ENCODE peak calls at places on chromosomes 1 and 21, in four cellular contexts. R is K562, B is GM12878, N is HL-60. Z is an unnamed sample.

GRCh38 chr1:15744122-15744679 is 1.9 kb downstream of the TMEM82 start:
- DNase-seq in N (no peak), R (no peak), B (no peak), Z (no peak)

GRCh38 chr1:7292033-7292681 is 478.9 kb upstream of the VAMP3 start:
- DNase-seq in B (no peak), R (no peak), N (no peak), Z (no peak)

GRCh38 chr1:232462200-232462599 is 167.7 kb downstream of the SIPA1L2 start:
- DNase-seq in N (no peak), R (no peak), B (no peak), Z (no peak)

GRCh38 chr1:201298381-201299367 is 15.4 kb downstream of the PKP1 start:
- DNase-seq in N (no peak), B (no peak), R (no peak), Z (no peak)

GRCh38 chr1:171251042-171251740 is 2.9 kb downstream of the FMO1 start:
- DNase-seq in R (no peak), N (no peak), B (no peak), Z (no peak)

GRCh38 chr1:39566441-39567137 is 10.0 kb downstream of the PABPC4 start:
- DNase-seq in R (no peak), B (no peak), N (no peak), Z (no peak)

GRCh38 chr1:60952566-60953215 is 129.7 kb upstream of the NFIA start:
- DNase-seq in B (no peak), N (no peak), R (no peak), Z (no peak)

GRCh38 chr1:212205006-212205405 is 80.2 kb upstream of the PPP2R5A start:
- DNase-seq in B (no peak), N (no peak), R (no peak), Z (no peak)

GRCh38 chr1:232423591-232423990 is 206.3 kb downstream of the SIPA1L2 start:
- DNase-seq in N (peak), B (no peak), R (no peak), Z (no peak)

GRCh38 chr1:64163972-64164371 is 39.5 kb upstream of the UBE2U start:
- DNase-seq in N (no peak), R (no peak), B (no peak), Z (no peak)

GRCh38 chr1:175013445-175013844 is 9.8 kb downstream of the MRPS14 start:
- DNase-seq in N (no peak), B (no peak), R (no peak), Z (no peak)

GRCh38 chr1:178109348-178110143 is 15.6 kb downstream of the RASAL2 start:
- DNase-seq in B (no peak), R (no peak), N (no peak), Z (no peak)

GRCh38 chr21:37535672-37536071 is 169.1 kb downstream of the DYRK1A start:
- DNase-seq in R (no peak), N (no peak), B (no peak), Z (no peak)
- TF ChIP-seq SPI1 in R (no peak), N (no peak), B (no peak), Z (no peak)

DNA sequence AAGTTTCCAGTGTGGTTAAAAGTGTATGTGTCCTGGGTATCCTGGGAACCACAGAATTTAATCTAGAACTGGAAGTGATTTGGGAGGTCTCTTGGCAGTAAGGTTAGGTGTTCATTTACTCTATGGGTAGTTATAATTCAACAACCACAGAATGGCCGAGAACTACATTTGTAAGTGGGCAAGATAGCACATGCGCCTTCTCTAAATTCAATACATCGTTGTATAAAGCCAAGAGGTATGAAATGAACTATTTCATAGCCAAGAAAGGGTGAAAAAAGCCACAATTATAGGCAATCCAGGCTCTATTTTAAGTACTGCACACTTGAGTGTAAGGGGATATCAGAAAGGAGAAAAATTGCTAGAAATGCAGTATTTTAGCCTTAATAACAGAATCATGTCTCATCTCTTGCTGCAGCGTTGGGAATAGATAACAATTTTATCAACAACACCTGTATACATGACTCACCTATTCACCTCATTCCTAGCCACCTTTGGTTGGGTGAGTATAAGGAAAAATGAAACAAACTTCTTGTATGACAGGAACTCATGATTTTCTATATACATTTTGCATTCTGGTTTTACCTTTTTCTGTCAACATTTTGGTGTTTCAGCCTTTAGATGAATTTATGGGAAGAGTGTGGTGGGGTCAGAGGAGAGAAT is 4.5 kb downstream of the SDCCAG8 start:
- DNase-seq in N (no peak), B (no peak), R (no peak), Z (no peak)
- TF ChIP-seq SPI1 in N (no peak), B (no peak), R (no peak), Z (no peak)

DNA sequence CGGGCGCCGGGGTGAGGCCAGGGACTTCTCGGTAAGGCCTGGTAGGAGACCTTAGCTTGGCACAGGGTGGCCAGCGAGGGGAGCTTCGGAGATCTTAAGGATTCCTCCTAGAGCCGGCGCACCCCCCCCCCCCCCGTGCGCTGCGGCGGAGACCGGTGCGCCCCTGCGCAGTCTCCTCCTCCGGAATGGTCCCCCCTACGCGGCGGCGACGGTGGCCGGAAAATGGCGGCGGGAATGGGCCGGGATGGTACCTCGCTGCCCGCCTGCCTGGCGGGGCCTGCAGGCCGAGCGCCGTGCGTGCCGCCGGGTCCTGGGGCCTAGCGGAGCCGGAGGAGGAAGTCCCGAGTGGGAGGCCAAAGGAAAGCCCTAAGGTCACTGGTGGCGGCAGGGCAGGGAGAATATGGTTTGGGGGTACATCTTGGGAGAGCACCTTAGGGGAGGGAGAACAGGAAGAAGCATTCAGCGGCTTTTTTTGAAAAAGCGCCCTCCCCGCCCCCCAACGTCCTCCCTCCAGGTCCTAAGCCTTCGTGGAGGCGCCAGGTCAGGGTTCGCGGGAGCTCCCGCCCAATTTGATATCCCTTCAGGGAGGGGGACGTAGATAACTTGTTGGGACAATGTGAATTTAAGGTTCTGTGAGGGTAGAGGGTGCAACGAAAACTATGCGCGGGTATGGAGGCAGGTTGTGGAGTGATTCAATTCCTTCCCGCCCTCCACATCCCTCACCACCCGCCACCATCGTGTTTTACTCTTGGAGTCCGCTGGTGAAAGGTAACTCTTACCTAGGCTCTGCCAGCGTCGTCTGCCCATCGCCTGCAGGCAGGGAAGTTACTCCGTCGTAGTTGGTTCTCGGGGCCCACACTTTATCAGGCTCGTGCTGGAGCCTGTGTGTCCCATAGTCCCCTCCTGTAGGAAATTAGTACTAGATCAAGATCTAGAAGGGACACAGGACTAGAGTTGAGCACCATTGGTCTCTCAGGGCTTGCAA is 552 bp downstream of the SRRM1 start:
- DNase-seq in N (peak), R (peak), B (no peak), Z (peak)
- TF ChIP-seq SPI1 in N (peak), R (peak), B (peak), Z (peak)

DNA sequence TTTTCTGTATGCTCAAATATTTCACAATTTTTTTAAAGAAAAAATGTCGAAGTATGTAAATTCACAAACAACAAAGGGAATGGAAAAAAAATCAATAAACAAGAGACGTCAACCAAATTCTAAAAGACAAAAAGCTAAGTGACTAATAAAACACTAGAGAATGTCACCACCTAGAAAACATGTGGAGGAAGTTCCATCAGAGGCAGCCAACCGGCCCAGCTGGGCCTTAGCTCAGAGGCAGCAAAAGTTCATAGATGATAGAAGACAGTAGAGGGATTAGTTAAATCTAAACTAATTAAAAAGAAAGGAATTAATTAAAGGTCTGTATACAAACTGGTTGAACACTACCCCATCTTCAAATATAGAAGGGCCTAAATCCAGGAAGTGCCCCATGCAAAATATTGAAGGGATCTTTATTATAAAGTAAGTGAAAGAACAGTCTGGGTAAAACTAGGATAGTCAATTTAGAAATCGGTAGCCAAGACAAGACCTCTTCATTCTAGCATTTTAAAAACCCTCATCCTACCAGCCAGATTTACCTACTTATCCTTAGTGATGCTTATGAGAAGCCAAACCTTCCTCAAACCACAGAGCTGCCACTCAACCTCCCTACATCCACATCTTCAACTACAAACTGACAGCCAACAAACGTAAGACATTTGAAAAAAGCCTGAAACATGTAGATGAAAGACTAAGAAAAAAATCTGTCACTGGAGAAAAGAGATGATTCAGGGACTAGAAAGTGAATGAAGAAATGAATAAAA is 23.7 kb downstream of the MRPL39 start:
- DNase-seq in N (no peak), R (no peak), B (no peak), Z (no peak)
- TF ChIP-seq SPI1 in N (no peak), R (no peak), B (no peak), Z (no peak)

GRCh38 chr1:22431965-22432364 is 19.7 kb upstream of the ZBTB40 start:
- DNase-seq in N (no peak), R (no peak), B (no peak), Z (no peak)

GRCh38 chr1:22428672-22429071 is 23.0 kb upstream of the ZBTB40 start:
- DNase-seq in B (peak), R (peak), N (peak), Z (no peak)
- TF ChIP-seq SPI1 in B (no peak), R (no peak), N (no peak), Z (no peak)

GRCh38 chr1:34425785-34426184 is 249.1 kb downstream of the C1orf94 start:
- DNase-seq in R (no peak), N (no peak), B (no peak), Z (no peak)
- TF ChIP-seq SPI1 in R (no peak), N (no peak), B (no peak), Z (no peak)

GRCh38 chr1:186483561-186483960 is 22.6 kb upstream of the PDC start:
- DNase-seq in R (no peak), B (no peak), N (no peak), Z (no peak)

GRCh38 chr1:186486061-186486460 is 25.1 kb upstream of the PDC start:
- DNase-seq in R (no peak), B (no peak), N (no peak), Z (no peak)

GRCh38 chr1:186481303-186481888 is 20.5 kb upstream of the PDC start:
- DNase-seq in N (no peak), R (no peak), B (no peak), Z (no peak)

GRCh38 chr1:186479162-186479561 is 18.2 kb upstream of the PDC start:
- DNase-seq in R (no peak), N (no peak), B (no peak), Z (no peak)

DNA sequence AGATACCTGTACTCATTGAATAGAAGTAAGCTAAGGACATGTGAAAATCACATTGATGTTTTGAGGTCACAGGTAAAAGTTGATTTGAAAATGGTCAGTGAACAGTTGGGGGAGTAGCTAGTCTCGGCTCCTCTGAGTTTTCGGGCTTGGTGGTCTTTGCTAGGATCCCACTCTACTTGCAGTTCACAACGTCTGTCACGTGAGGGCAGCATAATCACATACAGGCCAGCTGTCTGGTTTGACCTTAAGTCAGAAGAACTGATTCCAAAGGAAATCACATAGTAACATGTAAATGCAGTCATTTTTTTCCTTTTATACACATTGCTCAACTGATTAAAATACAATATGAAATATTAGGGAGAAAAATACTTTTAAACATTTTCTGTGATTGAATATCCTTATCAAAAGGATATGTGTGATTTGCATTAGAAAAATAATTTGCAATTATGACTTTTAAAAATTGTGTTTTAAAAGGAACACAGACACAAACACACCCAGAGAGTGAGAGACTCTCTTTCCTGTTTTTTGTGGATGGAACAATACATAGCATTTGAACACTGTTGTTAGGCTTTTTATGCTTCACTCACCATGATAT is 21.8 kb upstream of the PDC start:
- DNase-seq in N (peak), B (peak), R (peak), Z (no peak)
- TF ChIP-seq SPI1 in N (no peak), B (no peak), R (no peak), Z (no peak)

GRCh38 chr1:245500546-245500945 is 345.8 kb downstream of the KIF26B start:
- DNase-seq in R (no peak), N (peak), B (no peak), Z (no peak)
- TF ChIP-seq SPI1 in R (no peak), N (no peak), B (no peak), Z (no peak)

GRCh38 chr1:2221271-2221670 is 6.8 kb upstream of the SKI start:
- DNase-seq in R (no peak), B (no peak), N (no peak), Z (no peak)

GRCh38 chr1:2226525-2227340 is 1.4 kb upstream of the SKI start:
- DNase-seq in N (no peak), B (no peak), R (no peak), Z (no peak)

GRCh38 chr1:2224621-2225020 is 3.5 kb upstream of the SKI start:
- DNase-seq in N (no peak), R (no peak), B (no peak), Z (no peak)

GRCh38 chr1:2225029-2225428 is 3.1 kb upstream of the SKI start:
- DNase-seq in R (no peak), B (no peak), N (no peak), Z (no peak)

GRCh38 chr1:2224170-2224584 is 3.9 kb upstream of the SKI start:
- DNase-seq in N (no peak), B (no peak), R (no peak), Z (no peak)
- TF ChIP-seq SPI1 in N (no peak), B (no peak), R (no peak), Z (no peak)

Z was measured in GM12891.